ENCODE peak calls at places on chromosomes 11 and 22, in five cellular contexts. A is MM.1S, L is HCT116, C is mesenchymal stem cell, I is neural progenitor cell. X is an unnamed sample.

GRCh38 chr11:43952401-43953342 is 10.2 kb downstream of the C11orf96 start:
- DNase-seq in L (no peak), I (no peak), C (no peak), A (no peak), X (peak)

GRCh38 chr11:56916609-56917008 is 72.1 kb upstream of the OR5AK2 start:
- DNase-seq in L (no peak), A (no peak), I (no peak), C (no peak), X (no peak)

GRCh38 chr11:21625982-21626381 is 566.9 kb upstream of the ANO5 start:
- DNase-seq in L (no peak), I (no peak), A (peak), C (no peak), X (no peak)

GRCh38 chr11:1814691-1815090 is 20.1 kb upstream of the SYT8 start:
- DNase-seq in L (no peak), C (no peak), A (no peak), I (no peak), X (no peak)

GRCh38 chr11:76236092-76237026 is 30.1 kb upstream of the WNT11 start:
- DNase-seq in A (peak), I (peak), C (peak), L (peak), X (peak)

GRCh38 chr22:49032821-49033220 is 794.9 kb downstream of the BRD1 start:
- DNase-seq in I (no peak), A (no peak), L (no peak), C (no peak), X (no peak)

GRCh38 chr22:23113067-23113846 is 28.5 kb downstream of the RSPH14 start:
- DNase-seq in A (no peak), L (no peak), C (peak), I (no peak), X (no peak)

GRCh38 chr22:37120569-37121340 is 11.2 kb upstream of the TMPRSS6 start:
- DNase-seq in L (no peak), A (no peak), C (no peak), I (no peak), X (no peak)

GRCh38 chr11:986270-986951 is 50.1 kb downstream of the MUC6 start:
- DNase-seq in A (no peak), C (no peak), I (no peak), L (no peak), X (no peak)

GRCh38 chr11:95704865-95705264 is 84.7 kb downstream of the FAM76B start:
- DNase-seq in I (no peak), A (no peak), L (no peak), C (no peak), X (no peak)

GRCh38 chr22:27768027-27768640 is 33.4 kb downstream of the MN1 start:
- DNase-seq in C (no peak), I (no peak), A (no peak), L (no peak), X (no peak)

GRCh38 chr22:44957267-44957905 is 52.4 kb downstream of the PHF21B start:
- DNase-seq in I (peak), C (no peak), L (no peak), A (no peak), X (peak)

GRCh38 chr22:46040471-46041465 is 63.8 kb upstream of the WNT7B start:
- DNase-seq in L (no peak), C (no peak), A (no peak), I (no peak), X (no peak)

GRCh38 chr11:14193644-14194043 is 165.3 kb downstream of the RRAS2 start:
- DNase-seq in L (no peak), I (peak), C (no peak), A (no peak), X (no peak)

GRCh38 chr11:76288166-76288978 is 82.1 kb upstream of the WNT11 start:
- DNase-seq in L (no peak), A (peak), I (no peak), C (no peak), X (no peak)

DNA sequence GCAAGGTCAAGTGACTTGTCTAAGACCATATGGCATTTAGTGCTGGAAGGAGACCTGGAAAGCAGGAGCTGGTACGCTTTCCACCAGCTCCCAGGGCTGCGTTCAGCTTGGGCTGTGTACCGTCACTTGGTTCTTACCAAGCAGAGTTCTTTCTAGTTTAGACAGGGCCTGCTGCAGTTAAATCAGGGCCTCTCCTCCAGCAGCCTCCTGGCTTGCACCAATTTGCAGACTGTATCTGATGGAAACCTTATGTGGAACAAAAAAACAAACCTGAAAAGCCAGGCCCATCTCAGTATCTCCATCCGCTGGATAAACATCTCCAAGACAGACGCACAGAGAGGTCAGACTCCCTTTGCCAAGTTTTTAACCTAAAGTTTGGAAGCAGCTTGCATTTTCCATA is 288.5 kb upstream of the SORL1-AS1 start:
- DNase-seq in A (no peak), I (no peak), L (no peak), C (no peak), X (no peak)
- H2AFZ ChIP-seq in A (no peak), I (peak), L (no peak), C (no peak), X (no peak)

GRCh38 chr22:39663751-39664150 is 93.2 kb downstream of the CACNA1I start:
- DNase-seq in L (no peak), I (peak), C (no peak), A (no peak), X (peak)
- H2AFZ ChIP-seq in L (no peak), I (no peak), C (no peak), A (no peak), X (no peak)

DNA sequence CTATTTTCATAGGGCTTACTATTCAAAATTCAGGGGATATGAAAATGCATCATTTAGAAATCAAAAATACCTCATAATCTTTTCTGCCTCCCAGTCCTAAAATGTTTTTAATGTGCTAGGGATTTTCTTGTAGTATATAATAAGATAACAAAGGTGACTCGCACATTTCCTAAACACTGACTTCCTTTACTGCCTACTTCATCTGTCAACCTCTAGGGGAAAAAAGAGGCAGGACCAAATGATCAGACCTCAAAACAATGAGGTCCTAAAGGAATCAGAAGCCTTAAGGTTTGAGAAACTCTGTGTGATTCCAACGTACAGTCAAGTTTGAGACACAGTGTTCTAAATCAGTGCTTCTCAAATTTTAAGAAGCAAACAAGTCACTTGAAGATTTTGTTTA is 56.1 kb upstream of the POU2AF2 start:
- DNase-seq in C (no peak), I (no peak), A (no peak), L (no peak), X (no peak)
- H2AFZ ChIP-seq in C (no peak), I (no peak), A (no peak), L (no peak), X (no peak)

GRCh38 chr11:16408619-16409018 is 52.3 kb upstream of the SOX6 start:
- DNase-seq in C (no peak), I (no peak), L (no peak), A (no peak), X (no peak)
- H2AFZ ChIP-seq in C (no peak), I (no peak), L (no peak), A (no peak), X (no peak)

DNA sequence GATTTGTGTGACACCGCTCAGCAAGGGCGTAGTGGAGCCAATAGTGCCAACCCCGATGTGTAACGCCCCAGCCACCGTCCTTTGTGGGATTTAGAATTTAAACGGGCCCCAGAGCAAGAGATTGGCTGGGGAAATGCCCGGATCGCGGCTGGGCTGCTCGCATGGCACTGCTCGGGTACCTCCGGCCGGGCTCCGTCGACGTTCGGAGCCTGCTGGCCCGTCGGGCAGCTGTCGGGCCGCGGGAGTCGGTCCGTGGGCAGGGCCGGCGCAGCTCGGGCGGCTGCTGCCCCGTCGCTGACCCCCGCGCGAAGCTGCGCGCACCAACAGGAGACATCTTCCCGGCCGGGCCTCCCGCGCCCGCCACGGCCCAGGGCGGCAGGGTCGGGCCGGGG is 1.4 kb upstream of the KDM2A start:
- DNase-seq in A (no peak), L (no peak), I (peak), C (no peak), X (peak)
- H2AFZ ChIP-seq in A (peak), L (no peak), I (peak), C (peak), X (no peak)

GRCh38 chr11:12017865-12018453 is 9.5 kb upstream of the DKK3 start:
- DNase-seq in I (no peak), C (peak), L (no peak), A (no peak), X (no peak)
- H2AFZ ChIP-seq in I (no peak), C (no peak), L (no peak), A (no peak), X (no peak)

GRCh38 chr11:61515686-61516085 is 7.1 kb downstream of the LRRC10B start:
- DNase-seq in L (no peak), I (no peak), C (no peak), A (no peak), X (peak)

GRCh38 chr11:61514050-61514917 is 5.7 kb downstream of the LRRC10B start:
- DNase-seq in L (no peak), C (no peak), A (no peak), I (peak), X (peak)

GRCh38 chr11:61516191-61516590 is 7.6 kb downstream of the LRRC10B start:
- DNase-seq in L (no peak), I (peak), A (no peak), C (no peak), X (peak)

GRCh38 chr11:61518032-61518795 is 9.7 kb downstream of the LRRC10B start:
- DNase-seq in C (no peak), L (no peak), I (no peak), A (no peak), X (no peak)

DNA sequence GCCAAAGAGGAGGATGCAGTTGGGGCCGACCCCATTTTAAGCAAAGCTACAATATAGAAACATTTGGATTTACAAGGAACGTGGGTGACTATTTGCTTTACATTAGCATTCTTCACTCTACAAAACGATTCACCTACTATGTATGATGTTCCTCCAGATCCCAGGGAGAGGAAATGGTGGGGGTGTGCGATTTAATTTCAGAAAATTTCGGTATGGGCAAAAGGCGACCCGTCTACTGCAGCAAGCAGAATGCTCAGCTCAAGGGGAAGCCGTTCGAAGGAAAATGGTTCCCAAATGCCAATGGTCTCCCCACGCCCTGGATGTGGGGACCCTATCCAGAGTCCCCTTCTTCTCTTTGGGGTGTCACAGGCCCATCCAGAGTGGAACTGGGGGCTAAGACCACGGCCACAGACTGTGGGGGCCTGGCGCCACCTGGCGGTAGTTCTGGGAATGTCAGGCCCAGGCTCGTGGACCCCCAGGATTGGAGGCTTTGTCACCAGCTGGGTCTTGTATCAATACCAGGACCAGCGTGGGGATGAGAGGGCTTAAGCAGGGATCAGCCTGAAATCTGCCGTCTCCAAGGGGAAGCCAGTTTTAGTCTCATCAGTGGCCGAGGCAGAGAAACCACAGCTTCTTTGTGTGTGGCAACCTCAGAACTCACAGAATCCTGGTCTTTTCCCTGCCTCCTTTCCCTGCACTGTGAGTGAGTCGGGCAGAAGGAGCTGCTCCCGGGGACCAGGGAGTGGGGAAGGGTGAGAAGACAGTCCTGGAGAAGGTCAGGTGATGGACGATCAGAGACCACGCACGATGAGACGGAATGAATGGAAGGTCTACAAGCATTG is 8.3 kb downstream of the LRRC10B start:
- DNase-seq in C (peak), I (peak), A (peak), L (no peak), X (peak)
- H2AFZ ChIP-seq in C (no peak), I (peak), A (peak), L (no peak), X (no peak)